ENCODE peak calls at places on chromosomes 1 and 21, in eight cellular contexts. One of them, this sample, is unnamed.

GRCh38 chr1:54314691-54315455 is 91.3 kb downstream of the SSBP3 start:
- DNase-seq in WTC11: no peak
- DNase-seq in heart right ventricle: no peak
- DNase-seq in ovary: no peak
- DNase-seq in BE2C: no peak
- DNase-seq in sigmoid colon: no peak
- DNase-seq in fibroblast of lung: no peak
- DNase-seq in HL-60: no peak
- DNase-seq in this sample: no peak

GRCh38 chr1:2314297-2314802 is 77.0 kb downstream of the MORN1 start:
- DNase-seq in WTC11: peak
- DNase-seq in heart right ventricle: peak
- DNase-seq in ovary: peak
- DNase-seq in BE2C: peak
- DNase-seq in sigmoid colon: peak
- DNase-seq in fibroblast of lung: peak
- DNase-seq in HL-60: no peak
- DNase-seq in this sample: peak

GRCh38 chr1:161258439-161259386 is at the start of gene PCP4L1:
- DNase-seq in WTC11: peak
- DNase-seq in heart right ventricle: peak
- DNase-seq in ovary: peak
- DNase-seq in BE2C: peak
- DNase-seq in sigmoid colon: peak
- DNase-seq in fibroblast of lung: peak
- DNase-seq in HL-60: no peak
- DNase-seq in this sample: peak

GRCh38 chr1:155254228-155254713 is 1.0 kb downstream of the ENTREP3 start:
- DNase-seq in WTC11: no peak
- DNase-seq in heart right ventricle: no peak
- DNase-seq in ovary: no peak
- DNase-seq in BE2C: no peak
- DNase-seq in sigmoid colon: no peak
- DNase-seq in fibroblast of lung: no peak
- DNase-seq in HL-60: no peak
- DNase-seq in this sample: no peak

GRCh38 chr21:36909901-36910561 is 56.4 kb downstream of the HLCS start:
- DNase-seq in WTC11: no peak
- DNase-seq in heart right ventricle: no peak
- DNase-seq in ovary: no peak
- DNase-seq in BE2C: no peak
- DNase-seq in sigmoid colon: no peak
- DNase-seq in fibroblast of lung: peak
- DNase-seq in HL-60: peak
- DNase-seq in this sample: no peak

GRCh38 chr1:25996966-25997758 is 701 bp downstream of the PAFAH2 start:
- DNase-seq in WTC11: no peak
- DNase-seq in heart right ventricle: no peak
- DNase-seq in ovary: no peak
- DNase-seq in BE2C: peak
- DNase-seq in sigmoid colon: no peak
- DNase-seq in fibroblast of lung: peak
- DNase-seq in HL-60: peak
- DNase-seq in this sample: no peak

GRCh38 chr1:94698341-94698740 is 121.8 kb upstream of the SLC44A3 start:
- DNase-seq in WTC11: no peak
- DNase-seq in heart right ventricle: no peak
- DNase-seq in ovary: no peak
- DNase-seq in BE2C: no peak
- DNase-seq in sigmoid colon: no peak
- DNase-seq in fibroblast of lung: peak
- DNase-seq in HL-60: no peak
- DNase-seq in this sample: no peak

GRCh38 chr1:119097380-119097779 is 43.1 kb downstream of the WARS2 start:
- DNase-seq in WTC11: no peak
- DNase-seq in heart right ventricle: no peak
- DNase-seq in ovary: no peak
- DNase-seq in BE2C: no peak
- DNase-seq in sigmoid colon: no peak
- DNase-seq in fibroblast of lung: peak
- DNase-seq in HL-60: no peak
- DNase-seq in this sample: no peak

GRCh38 chr21:15300131-15300530 is 235.3 kb upstream of the NRIP1 start:
- DNase-seq in WTC11: no peak
- DNase-seq in heart right ventricle: no peak
- DNase-seq in ovary: no peak
- DNase-seq in BE2C: no peak
- DNase-seq in sigmoid colon: no peak
- DNase-seq in fibroblast of lung: no peak
- DNase-seq in HL-60: no peak
- DNase-seq in this sample: no peak

GRCh38 chr1:152777510-152778137 is 2.7 kb downstream of the LCE1F start:
- DNase-seq in WTC11: no peak
- DNase-seq in heart right ventricle: no peak
- DNase-seq in ovary: no peak
- DNase-seq in BE2C: peak
- DNase-seq in sigmoid colon: no peak
- DNase-seq in fibroblast of lung: no peak
- DNase-seq in HL-60: peak
- DNase-seq in this sample: no peak

GRCh38 chr1:38138498-38139233 is 92.1 kb upstream of the POU3F1 start:
- DNase-seq in WTC11: no peak
- DNase-seq in heart right ventricle: peak
- DNase-seq in ovary: peak
- DNase-seq in BE2C: no peak
- DNase-seq in sigmoid colon: peak
- DNase-seq in fibroblast of lung: peak
- DNase-seq in HL-60: no peak
- DNase-seq in this sample: no peak

GRCh38 chr1:248787430-248787829 is 31.9 kb upstream of the LYPD8 start:
- DNase-seq in WTC11: no peak
- DNase-seq in heart right ventricle: no peak
- DNase-seq in ovary: no peak
- DNase-seq in BE2C: no peak
- DNase-seq in sigmoid colon: no peak
- DNase-seq in fibroblast of lung: no peak
- DNase-seq in HL-60: no peak
- DNase-seq in this sample: no peak

GRCh38 chr1:169107673-169108160 is 1.2 kb downstream of the ATP1B1 start:
- DNase-seq in WTC11: no peak
- DNase-seq in heart right ventricle: no peak
- DNase-seq in ovary: peak
- DNase-seq in BE2C: no peak
- DNase-seq in sigmoid colon: no peak
- DNase-seq in fibroblast of lung: peak
- DNase-seq in HL-60: no peak
- DNase-seq in this sample: no peak

GRCh38 chr1:169109561-169110134 is 3.2 kb downstream of the ATP1B1 start:
- DNase-seq in WTC11: no peak
- DNase-seq in heart right ventricle: no peak
- DNase-seq in ovary: peak
- DNase-seq in BE2C: peak
- DNase-seq in sigmoid colon: peak
- DNase-seq in fibroblast of lung: peak
- DNase-seq in HL-60: peak
- DNase-seq in this sample: peak

GRCh38 chr1:169110265-169110664 is 3.8 kb downstream of the ATP1B1 start:
- DNase-seq in WTC11: no peak
- DNase-seq in heart right ventricle: no peak
- DNase-seq in ovary: no peak
- DNase-seq in BE2C: no peak
- DNase-seq in sigmoid colon: no peak
- DNase-seq in fibroblast of lung: no peak
- DNase-seq in HL-60: no peak
- DNase-seq in this sample: no peak

GRCh38 chr1:169110691-169111447 is 4.4 kb downstream of the ATP1B1 start:
- DNase-seq in WTC11: no peak
- DNase-seq in heart right ventricle: no peak
- DNase-seq in ovary: no peak
- DNase-seq in BE2C: no peak
- DNase-seq in sigmoid colon: peak
- DNase-seq in fibroblast of lung: peak
- DNase-seq in HL-60: no peak
- DNase-seq in this sample: no peak

GRCh38 chr1:169108897-169109560 is 2.5 kb downstream of the ATP1B1 start:
- DNase-seq in WTC11: no peak
- DNase-seq in heart right ventricle: no peak
- DNase-seq in ovary: no peak
- DNase-seq in BE2C: peak
- DNase-seq in sigmoid colon: peak
- DNase-seq in fibroblast of lung: peak
- DNase-seq in HL-60: no peak
- DNase-seq in this sample: no peak
- TF ChIP-seq CTCF in WTC11: no peak
- TF ChIP-seq CTCF in heart right ventricle: no peak
- TF ChIP-seq CTCF in ovary: peak
- TF ChIP-seq CTCF in BE2C: peak
- TF ChIP-seq CTCF in sigmoid colon: peak
- TF ChIP-seq CTCF in fibroblast of lung: peak
- TF ChIP-seq CTCF in HL-60: no peak
- TF ChIP-seq CTCF in this sample: no peak

DNA sequence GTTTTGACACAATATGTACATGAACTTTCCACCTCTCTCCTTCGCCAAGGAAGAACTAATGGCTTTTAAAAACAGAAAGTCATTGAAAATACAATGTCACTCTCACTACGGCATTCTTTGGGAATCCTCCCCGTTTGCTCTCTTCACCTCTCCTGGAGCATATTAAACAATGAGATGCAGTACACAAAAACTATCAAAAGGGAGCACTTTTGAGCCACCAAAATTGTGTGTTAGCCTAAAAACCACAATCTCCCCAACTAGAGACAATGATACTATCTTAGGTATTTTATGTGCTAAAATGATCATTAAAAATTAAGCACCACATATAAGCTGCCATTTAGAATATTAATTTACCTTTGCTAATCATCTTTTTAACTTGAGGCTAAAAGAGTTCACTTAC is 425.5 kb downstream of the KCTD3 start:
- DNase-seq in WTC11: no peak
- DNase-seq in heart right ventricle: no peak
- DNase-seq in ovary: no peak
- DNase-seq in BE2C: peak
- DNase-seq in sigmoid colon: no peak
- DNase-seq in fibroblast of lung: no peak
- DNase-seq in HL-60: no peak
- DNase-seq in this sample: peak
- TF ChIP-seq CTCF in WTC11: no peak
- TF ChIP-seq CTCF in heart right ventricle: no peak
- TF ChIP-seq CTCF in ovary: no peak
- TF ChIP-seq CTCF in BE2C: peak
- TF ChIP-seq CTCF in sigmoid colon: no peak
- TF ChIP-seq CTCF in fibroblast of lung: peak
- TF ChIP-seq CTCF in HL-60: no peak
- TF ChIP-seq CTCF in this sample: peak

GRCh38 chr1:234604726-234605492 is 5.1 kb downstream of the IRF2BP2 start:
- DNase-seq in WTC11: no peak
- DNase-seq in heart right ventricle: no peak
- DNase-seq in ovary: no peak
- DNase-seq in BE2C: no peak
- DNase-seq in sigmoid colon: no peak
- DNase-seq in fibroblast of lung: peak
- DNase-seq in HL-60: peak
- DNase-seq in this sample: no peak

GRCh38 chr1:234605493-234605982 is 4.4 kb downstream of the IRF2BP2 start:
- DNase-seq in WTC11: no peak
- DNase-seq in heart right ventricle: no peak
- DNase-seq in ovary: no peak
- DNase-seq in BE2C: no peak
- DNase-seq in sigmoid colon: no peak
- DNase-seq in fibroblast of lung: no peak
- DNase-seq in HL-60: peak
- DNase-seq in this sample: no peak

GRCh38 chr1:234607091-234608025 is 2.6 kb downstream of the IRF2BP2 start:
- DNase-seq in WTC11: peak
- DNase-seq in heart right ventricle: peak
- DNase-seq in ovary: peak
- DNase-seq in BE2C: peak
- DNase-seq in sigmoid colon: peak
- DNase-seq in fibroblast of lung: peak
- DNase-seq in HL-60: peak
- DNase-seq in this sample: peak

GRCh38 chr1:234606731-234607090 is 3.3 kb downstream of the IRF2BP2 start:
- DNase-seq in WTC11: no peak
- DNase-seq in heart right ventricle: no peak
- DNase-seq in ovary: no peak
- DNase-seq in BE2C: no peak
- DNase-seq in sigmoid colon: no peak
- DNase-seq in fibroblast of lung: no peak
- DNase-seq in HL-60: peak
- DNase-seq in this sample: no peak

DNA sequence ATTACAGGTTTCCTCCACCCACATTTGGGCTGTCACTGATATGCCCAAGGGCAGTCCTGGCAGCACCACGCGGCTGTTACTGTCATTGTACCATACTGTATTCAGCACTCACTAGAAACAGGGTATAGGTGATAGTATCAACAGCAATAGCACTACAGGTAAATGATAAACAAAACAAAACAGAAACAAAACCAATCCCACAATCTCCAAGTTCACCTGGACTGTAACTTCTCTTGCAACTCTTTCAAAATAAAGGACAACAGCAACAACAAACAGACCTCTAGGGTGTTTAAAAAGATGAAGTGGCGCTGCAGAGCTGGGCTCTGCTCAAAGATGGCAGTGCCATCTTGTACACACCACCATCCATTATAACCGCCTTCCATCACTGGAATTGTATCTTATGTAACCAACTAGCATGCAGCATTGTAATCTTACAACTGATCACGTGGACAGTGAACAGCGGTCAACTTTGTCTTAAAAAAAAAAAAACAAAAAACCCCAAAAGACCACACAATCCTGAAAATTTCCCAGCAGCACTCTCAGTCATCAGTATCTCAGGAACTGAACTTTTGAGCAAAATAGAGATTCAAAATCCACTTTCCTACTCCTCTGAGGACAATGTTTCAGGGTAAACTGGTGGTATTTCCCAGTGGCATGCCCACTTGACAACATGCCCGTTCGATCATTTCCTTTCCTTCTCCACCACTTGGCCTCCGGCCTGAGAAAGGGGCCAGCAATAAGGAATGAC is 3.8 kb downstream of the IRF2BP2 start:
- DNase-seq in WTC11: no peak
- DNase-seq in heart right ventricle: peak
- DNase-seq in ovary: peak
- DNase-seq in BE2C: peak
- DNase-seq in sigmoid colon: no peak
- DNase-seq in fibroblast of lung: peak
- DNase-seq in HL-60: peak
- DNase-seq in this sample: no peak
- TF ChIP-seq CTCF in WTC11: no peak
- TF ChIP-seq CTCF in heart right ventricle: no peak
- TF ChIP-seq CTCF in ovary: no peak
- TF ChIP-seq CTCF in BE2C: peak
- TF ChIP-seq CTCF in sigmoid colon: no peak
- TF ChIP-seq CTCF in fibroblast of lung: no peak
- TF ChIP-seq CTCF in HL-60: no peak
- TF ChIP-seq CTCF in this sample: no peak

DNA sequence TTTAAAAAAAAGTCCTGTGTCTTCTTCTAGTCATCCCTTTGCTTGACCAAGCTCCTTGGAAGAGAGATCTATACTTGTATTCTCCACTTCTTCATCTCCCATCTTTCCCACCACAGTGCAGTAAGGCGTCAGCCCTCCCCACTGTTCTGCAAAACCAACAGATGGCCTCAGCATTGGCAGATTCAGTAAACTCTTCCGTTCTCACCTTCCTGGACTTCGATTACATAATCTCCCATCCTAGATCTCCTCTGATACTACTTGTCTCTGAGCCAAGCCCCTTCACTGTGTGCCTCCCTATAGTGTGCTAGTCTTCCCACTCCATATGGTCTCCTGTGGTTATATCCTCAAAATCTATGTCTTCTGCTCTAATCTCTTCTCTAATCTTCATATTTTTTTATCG is 1.6 kb upstream of the COLGALT2 start:
- DNase-seq in WTC11: no peak
- DNase-seq in heart right ventricle: no peak
- DNase-seq in ovary: no peak
- DNase-seq in BE2C: no peak
- DNase-seq in sigmoid colon: no peak
- DNase-seq in fibroblast of lung: no peak
- DNase-seq in HL-60: no peak
- DNase-seq in this sample: no peak
- TF ChIP-seq CTCF in WTC11: no peak
- TF ChIP-seq CTCF in heart right ventricle: no peak
- TF ChIP-seq CTCF in ovary: no peak
- TF ChIP-seq CTCF in BE2C: no peak
- TF ChIP-seq CTCF in sigmoid colon: no peak
- TF ChIP-seq CTCF in fibroblast of lung: no peak
- TF ChIP-seq CTCF in HL-60: no peak
- TF ChIP-seq CTCF in this sample: no peak

This sample was measured in nephron progenitor cell.